ENCODE peak calls at places on chromosome 3, in ten cellular contexts. M is cardiac fibroblast; Y is hippocampal formation; S is stimulated activated CD8-positive, alpha-beta memory T cell treated with anti-CD3 and anti-CD28 coated beads, Interleukin-4, amount 100 ng/mL, for 48 hours; R is AG08396; L is T-helper 9 cell; E is HT-29; V is HFF-Myc; Q is activated gamma-delta T cell treated with anti-CD3 and anti-CD28 coated beads, Interleukin-2, amount 50 U/mL, for 16 hours; J is NCI-H187 treated with DMSO at 0.1 percent for 48 hours. F is an unnamed sample.

GRCh38 chr3:136831461-136831860 is 12.5 kb downstream of the SLC35G2 start:
- DNase-seq in M (no peak), Y (no peak), S (no peak), R (no peak), L (no peak), E (no peak), V (no peak), Q (no peak), J (no peak), F (no peak)

GRCh38 chr3:124783696-124784095 is 53.4 kb downstream of the UMPS start:
- DNase-seq in M (no peak), Y (no peak), S (no peak), R (no peak), L (no peak), E (no peak), V (no peak), Q (no peak), J (no peak), F (no peak)

GRCh38 chr3:56894912-56895431 is 93.2 kb upstream of the ARHGEF3 start:
- DNase-seq in M (peak), Y (peak), S (peak), R (peak), L (no peak), E (no peak), V (no peak), Q (no peak), J (no peak), F (no peak)

GRCh38 chr3:99859855-99860254 is 42.2 kb downstream of the CMSS1 start:
- DNase-seq in M (peak), Y (no peak), S (no peak), R (peak), L (no peak), E (no peak), V (peak), Q (no peak), J (no peak), F (no peak)

GRCh38 chr3:78516437-78516836 is 1251.4 kb downstream of the ROBO1 start:
- DNase-seq in M (no peak), Y (no peak), S (no peak), R (no peak), L (no peak), E (no peak), V (no peak), Q (no peak), J (no peak), F (no peak)

GRCh38 chr3:114218578-114219185 is 18.7 kb downstream of the ZNF80 start:
- DNase-seq in M (no peak), Y (no peak), S (peak), R (no peak), L (no peak), E (no peak), V (no peak), Q (no peak), J (no peak), F (no peak)

GRCh38 chr3:64848822-64849221 is 161.0 kb upstream of the ADAMTS9 start:
- DNase-seq in M (peak), Y (no peak), S (no peak), R (no peak), L (no peak), E (no peak), V (no peak), Q (no peak), J (no peak), F (no peak)

GRCh38 chr3:150106752-150107428 is 136.2 kb upstream of the PFN2 start:
- DNase-seq in M (peak), Y (no peak), S (no peak), R (peak), L (no peak), E (no peak), V (peak), Q (no peak), J (no peak), F (no peak)

GRCh38 chr3:121651684-121652083 is 9.0 kb downstream of the HCLS1 start:
- DNase-seq in M (peak), Y (no peak), S (no peak), R (no peak), L (no peak), E (peak), V (no peak), Q (no peak), J (no peak), F (no peak)

GRCh38 chr3:161920196-161920595 is 423.6 kb downstream of the OTOL1 start:
- DNase-seq in M (no peak), Y (no peak), S (no peak), R (no peak), L (no peak), E (no peak), V (no peak), Q (no peak), J (no peak), F (no peak)

GRCh38 chr3:13507791-13508339 is 27.8 kb downstream of the HDAC11 start:
- DNase-seq in M (peak), Y (no peak), S (no peak), R (peak), L (no peak), E (no peak), V (no peak), Q (no peak), J (no peak), F (no peak)

F was measured in T-helper 1 cell.